ENCODE peak calls at places on chromosomes 3 and 15, in four cellular contexts. R, I, G and D are unnamed samples.
A peak's percentile ranks its signal among the peaks of the same experiment; 100 is the strongest.

GRCh38 chr3:66113542-66113941 is 74.8 kb upstream of the MAGI1 start:
- DNase-seq in I (no peak), G (no peak), R (no peak), D (no peak)

GRCh38 chr3:177578488-177578887 is 381.2 kb upstream of the TBL1XR1 start:
- DNase-seq in R (no peak), G (no peak), I (no peak), D (no peak)

GRCh38 chr15:100221461-100222348 is 120.1 kb downstream of the ADAMTS17 start:
- DNase-seq in I (no peak), G (no peak), R (no peak), D (no peak)

GRCh38 chr3:171994646-171995441 is 44.5 kb upstream of the FNDC3B start:
- DNase-seq in I (no peak), R (no peak), G (no peak), D (peak; percentile 95)

GRCh38 chr15:92068121-92068520 is 214.6 kb downstream of the SLCO3A1 start:
- DNase-seq in I (no peak), R (no peak), G (no peak), D (peak; percentile 12)

GRCh38 chr3:170044795-170045244 is 7.0 kb downstream of the GPR160 start:
- DNase-seq in G (no peak), I (no peak), R (no peak), D (no peak)

GRCh38 chr3:45054196-45054857 is 28.2 kb downstream of the CLEC3B start:
- DNase-seq in G (no peak), R (no peak), I (no peak), D (peak; percentile 85)

GRCh38 chr15:47551079-47551478 is 166.2 kb upstream of the SEMA6D start:
- DNase-seq in G (peak; percentile 60), I (no peak), R (peak; percentile 42), D (no peak)

GRCh38 chr3:136604961-136605360 is 147.2 kb downstream of the STAG1 start:
- DNase-seq in I (no peak), G (peak; percentile 22), R (no peak), D (peak; percentile 23)

GRCh38 chr15:77282333-77282732 is 137.6 kb downstream of the PEAK1 start:
- DNase-seq in I (peak; percentile 34), G (peak; percentile 20), R (peak; percentile 31), D (peak; percentile 86)

GRCh38 chr3:11878837-11879236 is 32.2 kb upstream of the TAMM41 start:
- DNase-seq in I (no peak), G (peak; percentile 43), R (no peak), D (no peak)

GRCh38 chr3:114550155-114550554 is 256.3 kb downstream of the TIGIT start:
- DNase-seq in G (no peak), R (no peak), I (no peak), D (peak; percentile 89)

GRCh38 chr15:73305331-73306211 is 63.2 kb downstream of the HCN4 start:
- DNase-seq in R (peak; percentile 74), G (peak; percentile 88), I (peak; percentile 39), D (peak; percentile 65)

GRCh38 chr15:85763157-85763556 is 31.6 kb downstream of the KLHL25 start:
- DNase-seq in G (no peak), R (no peak), I (no peak), D (no peak)

GRCh38 chr3:147244397-147244796 is 161.9 kb downstream of the ZIC4 start:
- DNase-seq in I (no peak), R (no peak), G (no peak), D (no peak)

GRCh38 chr15:31040611-31041010 is 49.2 kb upstream of the MTMR10 start:
- DNase-seq in I (no peak), G (no peak), R (no peak), D (no peak)

GRCh38 chr3:184320099-184320445 is 5.7 kb downstream of the EIF4G1 start:
- DNase-seq in G (no peak), I (no peak), R (no peak), D (peak; percentile 97)

GRCh38 chr15:74835312-74835823 is 7.6 kb downstream of the ULK3 start:
- DNase-seq in R (peak; percentile 94), G (peak; percentile 96), I (peak; percentile 82), D (peak; percentile 36)

GRCh38 chr3:120767106-120767505 is 24.6 kb downstream of the GTF2E1 start:
- DNase-seq in G (no peak), R (no peak), I (no peak), D (peak; percentile 74)

GRCh38 chr15:34128898-34129297 is 27.0 kb downstream of the PGBD4 start:
- DNase-seq in G (no peak), I (no peak), R (no peak), D (no peak)

GRCh38 chr3:122676759-122677158 is 3.9 kb upstream of the PARP14 start:
- DNase-seq in G (no peak), I (no peak), R (no peak), D (peak; percentile 61)

GRCh38 chr15:55694652-55695150 is 48.3 kb downstream of the PRTG start:
- DNase-seq in I (no peak), G (peak; percentile 79), R (peak; percentile 34), D (peak; percentile 83)

GRCh38 chr3:26368312-26368711 is 254.3 kb upstream of the LRRC3B start:
- DNase-seq in G (peak; percentile 84), R (no peak), I (no peak), D (no peak)

GRCh38 chr3:33860355-33861047 is 62.1 kb downstream of the PDCD6IP start:
- DNase-seq in R (no peak), G (no peak), I (no peak), D (no peak)

GRCh38 chr15:100279446-100279845 is 62.3 kb downstream of the ADAMTS17 start:
- DNase-seq in I (no peak), G (no peak), R (no peak), D (no peak)

GRCh38 chr3:15384510-15385237 is 42.7 kb downstream of the METTL6 start:
- DNase-seq in R (no peak), I (no peak), G (no peak), D (no peak)

GRCh38 chr15:93485922-93486327 is 396.9 kb upstream of the RGMA start:
- DNase-seq in I (no peak), R (no peak), G (no peak), D (no peak)

GRCh38 chr15:50116477-50116876 is 2.6 kb downstream of the ATP8B4 start:
- DNase-seq in G (peak; percentile 88), R (peak; percentile 62), I (peak; percentile 13), D (peak; percentile 19)

GRCh38 chr3:160170409-160171370 is 54.5 kb upstream of the C3orf80 start:
- DNase-seq in R (no peak), G (no peak), I (no peak), D (no peak)

GRCh38 chr15:57635300-57635944 is 43.7 kb downstream of the MYZAP start:
- DNase-seq in G (peak; percentile 51), I (no peak), R (no peak), D (no peak)

GRCh38 chr3:39295184-39295775 is 15.4 kb upstream of the CX3CR1 start:
- DNase-seq in I (no peak), G (no peak), R (no peak), D (no peak)

GRCh38 chr15:48945386-48945785 is 18.3 kb downstream of the SHC4 start:
- DNase-seq in R (no peak), I (no peak), G (no peak), D (no peak)

GRCh38 chr15:61141497-61142125 is 87.5 kb downstream of the RORA start:
- DNase-seq in G (peak; percentile 27), I (no peak), R (peak; percentile 35), D (no peak)

GRCh38 chr3:175260145-175260794 is 401.1 kb downstream of the NAALADL2 start:
- DNase-seq in R (no peak), G (no peak), I (no peak), D (peak; percentile 70)

GRCh38 chr3:13142552-13143380 is 69.5 kb upstream of the IQSEC1 start:
- DNase-seq in I (no peak), R (no peak), G (no peak), D (no peak)

GRCh38 chr3:183082355-183082915 is 16.9 kb downstream of the MCCC1 start:
- DNase-seq in G (no peak), I (no peak), R (no peak), D (no peak)

DNA sequence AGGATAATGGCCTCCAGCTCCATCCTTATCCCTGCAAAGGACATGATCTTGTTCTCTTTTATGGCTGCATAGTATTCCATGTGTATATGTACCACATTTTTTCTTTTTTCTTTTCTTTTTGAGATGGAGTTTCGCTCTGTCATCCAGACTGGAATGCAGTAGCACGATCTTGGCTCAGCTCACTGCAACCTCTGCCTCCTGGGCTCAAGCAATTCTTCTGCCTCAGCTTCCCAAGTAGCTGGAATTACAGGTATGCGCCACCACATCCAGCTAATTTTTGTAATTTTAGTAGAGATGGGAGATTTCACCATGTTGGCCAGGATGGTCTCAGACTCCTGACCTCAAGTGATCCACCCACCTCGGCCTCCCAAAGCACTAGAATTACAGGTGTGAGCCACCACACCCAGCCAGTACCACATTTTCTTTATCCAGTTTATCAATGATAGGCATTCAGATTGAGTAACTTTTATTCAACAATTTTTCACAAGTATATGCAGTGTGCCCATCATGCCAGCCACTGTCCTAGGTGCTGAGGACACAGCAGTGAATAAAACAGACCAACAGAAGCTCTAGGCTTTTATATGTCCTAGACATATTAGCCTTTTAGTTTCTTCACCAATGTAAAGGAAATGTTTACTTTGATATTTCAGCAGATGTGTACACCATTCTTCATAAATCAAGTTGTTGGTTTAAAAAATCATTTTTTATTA is 815.2 kb downstream of the FHIT start:
- DNase-seq in R (no peak), I (no peak), G (no peak), D (no peak)
- H4K5ac ChIP-seq in R (no peak overlapping the region), I (no peak overlapping the region), G (no peak overlapping the region), D (no peak overlapping the region)

GRCh38 chr15:70095387-70096214 is 2.1 kb downstream of the TLE3 start:
- DNase-seq in R (peak; percentile 74), I (no peak), G (peak; percentile 90), D (no peak)

GRCh38 chr15:70096975-70097336 is 761 bp downstream of the TLE3 start:
- DNase-seq in G (no peak), I (no peak), R (no peak), D (no peak)

GRCh38 chr15:70094690-70095311 is 2.9 kb downstream of the TLE3 start:
- DNase-seq in I (no peak), R (no peak), G (no peak), D (no peak)

GRCh38 chr15:70097337-70098169 is at the start of gene TLE3:
- DNase-seq in I (peak; percentile 92), R (peak; percentile 99), G (peak; percentile 99), D (peak; percentile 98)

GRCh38 chr15:70096215-70096974 is 1.3 kb downstream of the TLE3 start:
- DNase-seq in G (peak; percentile 65), R (no peak), I (no peak), D (peak; percentile 56)
- H2BK120ac ChIP-seq in G (peak overlapping the region; percentile 94), R (no peak overlapping the region), I (no peak overlapping the region), D (peak overlapping the region; percentile 30)

GRCh38 chr3:119463171-119464169 is at the start of gene TMEM39A:
- DNase-seq in R (peak; percentile 99), G (peak; percentile 99), I (peak; percentile 93), D (peak; percentile 98)
- H3K4ac ChIP-seq in R (no peak within 1 kb of the TSS), G (peak within 1 kb of the TSS; percentile 62), I (peak within 1 kb of the TSS; percentile 99), D (peak within 1 kb of the TSS; percentile 98)

DNA sequence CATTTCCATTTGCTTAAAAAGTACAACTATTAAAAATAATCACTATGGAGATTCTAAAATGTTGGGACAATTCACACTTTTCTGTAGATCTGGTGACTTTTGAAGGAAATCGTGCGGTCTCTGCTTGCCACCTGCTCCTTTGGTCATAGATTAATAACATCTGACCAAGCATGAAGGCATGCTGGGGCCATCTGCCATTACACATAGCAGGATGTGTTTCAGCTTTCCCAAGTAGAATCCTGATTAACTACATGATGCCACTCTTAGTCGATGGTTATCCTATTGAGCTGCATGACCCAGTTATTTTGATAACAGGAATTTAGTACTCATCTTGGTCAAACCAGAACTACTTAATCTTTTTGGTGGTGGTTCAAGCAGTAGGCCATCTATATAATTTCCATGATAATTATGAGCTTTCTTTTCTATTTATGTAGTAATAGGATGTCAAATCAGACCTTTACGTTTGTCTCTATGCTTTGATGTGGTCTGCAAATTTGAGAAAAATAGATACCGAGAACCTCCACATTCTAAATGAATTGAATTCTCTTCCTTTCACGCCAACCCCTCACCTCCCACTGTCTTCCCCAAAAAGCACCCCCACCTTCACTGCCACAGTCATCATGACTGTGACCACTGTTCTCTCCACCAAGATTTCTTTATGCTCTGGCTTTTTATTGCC is 158.1 kb downstream of the DIPK2A start:
- DNase-seq in R (no peak), G (no peak), I (no peak), D (no peak)
- H4K5ac ChIP-seq in R (no peak overlapping the region), G (no peak overlapping the region), I (no peak overlapping the region), D (no peak overlapping the region)